ENCODE peak calls at places on chromosomes 3 and 15, in seven cellular contexts. W is H1, P is trophoblast cell, Y is mesenchymal stem cell, S is neuronal stem cell, R is H9, L is IMR-90. X is an unnamed sample.

GRCh38 chr3:127738192-127738840 is 65.6 kb downstream of the ABTB1 start:
- DNase-seq in W (no peak), Y (peak; percentile 72), R (no peak), S (no peak), P (peak; percentile 54), L (peak; percentile 36), X (peak; percentile 29)

GRCh38 chr3:95154775-95155174 is 1091.9 kb downstream of the NSUN3 start:
- DNase-seq in S (no peak), P (no peak), W (no peak), R (no peak), Y (peak; percentile 4), L (no peak), X (no peak)

GRCh38 chr15:83565553-83566159 is 88.3 kb upstream of the ADAMTSL3 start:
- DNase-seq in W (no peak), S (peak; percentile 56), Y (peak; percentile 34), P (no peak), R (no peak), L (peak; percentile 19), X (peak; percentile 69)

GRCh38 chr3:122918576-122919290 is 108.8 kb downstream of the SEMA5B start:
- DNase-seq in Y (peak; percentile 11), W (no peak), R (no peak), L (peak; percentile 24), S (no peak), P (no peak), X (no peak)

GRCh38 chr15:100849021-100849831 is 30.4 kb upstream of the ALDH1A3 start:
- DNase-seq in R (no peak), W (no peak), L (peak; percentile 41), P (peak; percentile 61), Y (peak; percentile 3), S (no peak), X (no peak)

GRCh38 chr3:134879991-134880390 is 84.9 kb downstream of the EPHB1 start:
- DNase-seq in P (no peak), W (no peak), L (no peak), Y (no peak), S (no peak), R (no peak), X (no peak)

GRCh38 chr15:51382787-51383186 is 41.3 kb downstream of the GLDN start:
- DNase-seq in Y (peak; percentile 58), S (peak; percentile 36), L (peak; percentile 53), R (peak; percentile 67), P (peak; percentile 35), W (no peak), X (peak; percentile 81)

GRCh38 chr15:79431636-79432344 is at the start of gene MINAR1:
- DNase-seq in W (no peak), R (peak; percentile 47), L (peak; percentile 56), Y (peak; percentile 66), S (peak; percentile 61), P (peak; percentile 19), X (peak; percentile 70)

GRCh38 chr15:55835866-55836265 is 92.9 kb upstream of the PRTG start:
- DNase-seq in L (no peak), P (no peak), S (no peak), Y (no peak), R (no peak), W (no peak), X (peak; percentile 47)

GRCh38 chr3:154835638-154836037 is 244.5 kb upstream of the MME start:
- DNase-seq in S (no peak), R (no peak), P (no peak), W (no peak), L (no peak), Y (no peak), X (no peak)

GRCh38 chr3:54968546-54969172 is 40.8 kb upstream of the LRTM1 start:
- DNase-seq in R (no peak), Y (peak; percentile 32), S (no peak), P (no peak), L (peak; percentile 91), W (no peak), X (peak; percentile 60)

GRCh38 chr3:44439499-44440295 is 37.8 kb downstream of the ZNF445 start:
- DNase-seq in R (no peak), Y (peak; percentile 99), S (no peak), L (peak; percentile 61), W (no peak), P (peak; percentile 13), X (no peak)

GRCh38 chr15:41940441-41940857 is 31.9 kb downstream of the EHD4 start:
- DNase-seq in W (no peak), S (no peak), P (no peak), L (peak; percentile 87), R (no peak), Y (peak; percentile 74), X (no peak)

DNA sequence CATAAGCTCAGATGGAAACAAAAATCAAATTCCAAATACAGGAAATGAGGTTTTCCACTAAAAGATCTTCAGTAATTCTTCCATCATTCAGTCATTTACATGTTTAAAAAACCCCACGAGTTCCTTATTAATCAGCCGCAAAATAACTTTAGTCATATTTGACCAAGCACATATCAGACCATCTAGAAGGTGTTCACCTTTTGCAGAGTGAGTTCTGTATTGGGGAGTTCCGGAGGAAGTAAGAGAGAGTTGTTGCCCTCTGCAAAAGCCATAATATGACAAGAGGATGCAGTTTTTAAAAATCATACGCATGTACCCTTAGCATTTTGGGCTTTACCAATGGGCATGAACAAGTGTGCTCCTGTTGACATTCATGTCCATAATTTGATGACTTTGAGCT is 61.6 kb downstream of the CCR1 start:
- DNase-seq in L (no peak), S (no peak), Y (no peak), P (no peak), R (no peak), W (no peak), X (no peak)
- H2AK5ac ChIP-seq in L (no peak overlapping the region), S (no peak overlapping the region), Y (no peak overlapping the region), P (no peak overlapping the region), R (no peak overlapping the region), W (no peak overlapping the region), X (no peak overlapping the region)

DNA sequence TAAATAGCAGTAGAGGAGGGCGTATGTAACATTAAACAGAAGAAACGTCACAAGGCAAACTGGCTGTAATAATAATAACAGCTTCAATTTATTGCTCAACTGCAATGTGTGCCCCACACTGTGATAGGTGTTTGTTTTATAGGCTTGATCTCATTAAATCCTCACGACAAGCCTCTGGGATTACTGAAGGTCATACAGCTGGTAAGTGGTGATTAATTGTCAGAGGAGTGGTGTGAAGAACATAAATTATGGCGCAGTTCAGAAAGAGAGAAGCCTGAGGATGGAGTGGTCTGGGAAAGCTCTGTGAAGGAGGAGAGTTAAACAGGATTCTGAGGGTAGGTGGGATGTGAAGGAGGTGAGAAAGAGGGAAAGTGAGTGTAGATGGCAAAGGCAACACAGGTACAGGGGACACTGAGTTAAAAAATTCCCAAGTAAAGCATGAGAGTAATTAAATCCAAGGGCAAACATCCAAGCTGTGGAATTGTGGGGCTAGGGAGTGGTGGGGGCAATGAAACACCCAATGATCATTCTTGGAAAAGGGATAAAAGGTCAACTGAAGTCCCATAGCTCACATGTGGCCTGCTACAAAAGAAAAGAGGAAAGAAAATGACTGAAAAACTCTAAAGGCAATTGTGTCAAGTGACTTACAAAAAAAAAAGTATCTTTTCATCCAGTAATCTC is 16.5 kb upstream of the GLCE start:
- DNase-seq in R (no peak), P (no peak), S (no peak), Y (no peak), W (no peak), L (no peak), X (no peak)
- H2AK5ac ChIP-seq in R (no peak overlapping the region), P (no peak overlapping the region), S (no peak overlapping the region), Y (no peak overlapping the region), W (no peak overlapping the region), L (no peak overlapping the region), X (no peak overlapping the region)

DNA sequence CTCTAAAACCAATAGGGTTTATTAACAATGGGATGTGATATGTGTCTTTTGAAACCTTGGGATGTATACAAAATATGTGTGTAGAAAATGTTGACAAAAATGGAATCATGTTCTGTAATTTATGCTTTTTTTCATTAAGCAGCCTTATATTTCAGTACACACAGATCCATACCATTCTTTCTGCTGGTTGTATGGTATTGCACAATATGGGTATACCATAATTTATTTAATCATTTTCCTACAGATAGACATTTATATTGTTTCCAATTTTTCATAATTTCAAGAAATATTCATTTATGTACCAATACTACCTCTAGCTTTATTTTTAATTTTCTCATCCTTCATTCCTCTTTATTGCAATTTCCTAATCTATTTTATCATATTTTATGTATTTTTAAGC is 83.5 kb downstream of the NEK10 start:
- DNase-seq in L (no peak), S (no peak), W (no peak), P (no peak), R (no peak), Y (no peak), X (no peak)
- H2AK5ac ChIP-seq in L (no peak overlapping the region), S (no peak overlapping the region), W (no peak overlapping the region), P (no peak overlapping the region), R (no peak overlapping the region), Y (no peak overlapping the region), X (no peak overlapping the region)

DNA sequence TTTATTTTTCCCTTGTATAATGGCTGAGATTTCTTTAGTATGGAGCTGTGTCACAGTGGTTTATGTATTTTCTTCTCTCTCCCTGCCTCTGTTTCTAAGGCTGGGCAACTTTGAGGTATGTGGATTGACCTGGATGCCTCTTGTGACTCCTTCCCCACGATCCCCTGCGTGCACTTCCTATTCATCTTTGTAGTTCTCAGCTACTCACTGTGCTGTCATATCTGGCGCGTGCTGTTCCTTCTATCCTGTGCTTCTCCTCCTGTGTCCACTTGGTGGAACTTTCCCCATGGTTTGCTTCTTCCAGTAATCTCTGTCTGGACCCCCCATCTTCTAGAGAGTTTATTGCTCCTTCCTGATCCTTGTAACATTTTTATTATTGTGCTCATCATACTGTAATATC is 97.3 kb downstream of the AKAP13 start:
- DNase-seq in W (no peak), R (no peak), P (no peak), S (no peak), Y (peak; percentile 69), L (peak; percentile 86), X (no peak)
- H2AK5ac ChIP-seq in W (no peak overlapping the region), R (no peak overlapping the region), P (no peak overlapping the region), S (no peak overlapping the region), Y (no peak overlapping the region), L (peak overlapping the region; percentile 42), X (no peak overlapping the region)

DNA sequence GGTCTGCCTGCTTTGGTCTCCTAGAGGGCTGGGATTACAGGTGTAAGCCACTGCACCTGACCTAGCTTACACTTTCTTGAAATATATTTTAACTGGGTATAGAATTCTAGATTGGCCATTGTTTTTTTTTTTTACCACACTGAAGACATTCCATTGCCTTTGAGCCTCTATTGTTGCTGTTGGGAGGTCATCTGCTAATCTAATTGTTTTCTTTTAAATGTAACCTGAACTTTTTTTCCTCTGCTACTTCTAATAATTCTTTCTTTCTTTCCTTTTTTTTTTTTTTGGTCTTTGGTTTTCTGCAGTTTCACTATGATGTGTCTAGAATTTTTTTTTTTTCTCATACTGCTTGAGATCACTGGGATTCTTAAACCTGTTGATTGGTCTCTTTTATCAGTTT is 28.1 kb downstream of the ERICH6 start:
- DNase-seq in R (no peak), P (no peak), L (no peak), W (no peak), S (no peak), Y (no peak), X (no peak)
- H2AK5ac ChIP-seq in R (no peak overlapping the region), P (no peak overlapping the region), L (no peak overlapping the region), W (no peak overlapping the region), S (no peak overlapping the region), Y (no peak overlapping the region), X (no peak overlapping the region)

GRCh38 chr3:16896820-16897219 is 12.1 kb downstream of the PLCL2 start:
- DNase-seq in S (no peak), R (no peak), Y (no peak), L (no peak), P (no peak), W (no peak), X (no peak)
- H2AK5ac ChIP-seq in S (no peak overlapping the region), R (no peak overlapping the region), Y (no peak overlapping the region), L (no peak overlapping the region), P (no peak overlapping the region), W (no peak overlapping the region), X (no peak overlapping the region)

X was measured in mesendoderm.